ENCODE peak calls at places on chromosomes 5 and 9, in eight cellular contexts. One of them, this sample, is unnamed.

GRCh38 chr9:136951541-136952353 is at the start of gene LCN12:
- DNase-seq in Calu3: no peak
- DNase-seq in lung: no peak
- DNase-seq in AG09319: no peak
- DNase-seq in lower lobe of right lung: peak; percentile 47
- DNase-seq in glutamatergic neuron: peak; percentile 13
- DNase-seq in MCF 10A: no peak
- DNase-seq in tibial artery: no peak
- DNase-seq in this sample: no peak

GRCh38 chr5:95241-95980 is 3.4 kb downstream of the PLEKHG4B start:
- DNase-seq in AG09319: no peak
- DNase-seq in lung: no peak
- DNase-seq in tibial artery: no peak
- DNase-seq in lower lobe of right lung: no peak
- DNase-seq in Calu3: no peak
- DNase-seq in glutamatergic neuron: peak; percentile 7
- DNase-seq in MCF 10A: no peak
- DNase-seq in this sample: no peak

GRCh38 chr5:33531796-33532195 is 91.0 kb downstream of the TARS1 start:
- DNase-seq in MCF 10A: no peak
- DNase-seq in glutamatergic neuron: no peak
- DNase-seq in lower lobe of right lung: no peak
- DNase-seq in AG09319: no peak
- DNase-seq in lung: no peak
- DNase-seq in tibial artery: no peak
- DNase-seq in Calu3: no peak
- DNase-seq in this sample: no peak

GRCh38 chr5:17118631-17119030 is 98.8 kb upstream of the BASP1 start:
- DNase-seq in AG09319: no peak
- DNase-seq in tibial artery: peak; percentile 73
- DNase-seq in glutamatergic neuron: no peak
- DNase-seq in MCF 10A: peak; percentile 87
- DNase-seq in lower lobe of right lung: peak; percentile 68
- DNase-seq in lung: peak; percentile 65
- DNase-seq in Calu3: peak; percentile 61
- DNase-seq in this sample: peak; percentile 95

GRCh38 chr9:751137-752051 is 90.1 kb upstream of the DMRT1 start:
- DNase-seq in AG09319: no peak
- DNase-seq in lower lobe of right lung: no peak
- DNase-seq in Calu3: no peak
- DNase-seq in glutamatergic neuron: no peak
- DNase-seq in lung: peak; percentile 47
- DNase-seq in MCF 10A: no peak
- DNase-seq in tibial artery: peak; percentile 51
- DNase-seq in this sample: peak; percentile 73

GRCh38 chr5:15808577-15808976 is 308.6 kb downstream of the FBXL7 start:
- DNase-seq in MCF 10A: no peak
- DNase-seq in lung: no peak
- DNase-seq in Calu3: no peak
- DNase-seq in AG09319: no peak
- DNase-seq in lower lobe of right lung: no peak
- DNase-seq in tibial artery: no peak
- DNase-seq in glutamatergic neuron: no peak
- DNase-seq in this sample: peak; percentile 50

GRCh38 chr9:18437315-18438200 is 36.4 kb upstream of the ADAMTSL1 start:
- DNase-seq in Calu3: no peak
- DNase-seq in tibial artery: no peak
- DNase-seq in lower lobe of right lung: no peak
- DNase-seq in AG09319: no peak
- DNase-seq in lung: no peak
- DNase-seq in glutamatergic neuron: no peak
- DNase-seq in MCF 10A: no peak
- DNase-seq in this sample: peak; percentile 54

GRCh38 chr9:68883224-68883623 is 130.7 kb downstream of the PRKACG start:
- DNase-seq in Calu3: no peak
- DNase-seq in tibial artery: no peak
- DNase-seq in MCF 10A: no peak
- DNase-seq in glutamatergic neuron: no peak
- DNase-seq in AG09319: no peak
- DNase-seq in lower lobe of right lung: no peak
- DNase-seq in lung: no peak
- DNase-seq in this sample: no peak

GRCh38 chr9:136977223-136978072 is at the start of gene PTGDS:
- DNase-seq in glutamatergic neuron: no peak
- DNase-seq in lower lobe of right lung: no peak
- DNase-seq in MCF 10A: no peak
- DNase-seq in tibial artery: no peak
- DNase-seq in AG09319: no peak
- DNase-seq in Calu3: no peak
- DNase-seq in lung: peak; percentile 56
- DNase-seq in this sample: peak; percentile 92

GRCh38 chr5:179763215-179763945 is 30.4 kb upstream of the LTC4S start:
- DNase-seq in lower lobe of right lung: peak; percentile 60
- DNase-seq in Calu3: peak; percentile 76
- DNase-seq in lung: peak; percentile 64
- DNase-seq in tibial artery: peak; percentile 78
- DNase-seq in glutamatergic neuron: peak; percentile 54
- DNase-seq in AG09319: peak; percentile 49
- DNase-seq in MCF 10A: peak; percentile 88
- DNase-seq in this sample: peak; percentile 88

GRCh38 chr9:134855231-134855899 is 25.2 kb upstream of the FCN2 start:
- DNase-seq in tibial artery: peak; percentile 47
- DNase-seq in glutamatergic neuron: no peak
- DNase-seq in AG09319: no peak
- DNase-seq in Calu3: no peak
- DNase-seq in lower lobe of right lung: peak; percentile 32
- DNase-seq in MCF 10A: no peak
- DNase-seq in lung: no peak
- DNase-seq in this sample: no peak

GRCh38 chr9:29422445-29422844 is 1849.2 kb upstream of the C9orf72 start:
- DNase-seq in lower lobe of right lung: no peak
- DNase-seq in glutamatergic neuron: no peak
- DNase-seq in AG09319: no peak
- DNase-seq in lung: no peak
- DNase-seq in MCF 10A: no peak
- DNase-seq in tibial artery: no peak
- DNase-seq in Calu3: no peak
- DNase-seq in this sample: no peak

GRCh38 chr9:28770226-28770625 is 1196.9 kb upstream of the C9orf72 start:
- DNase-seq in Calu3: no peak
- DNase-seq in AG09319: no peak
- DNase-seq in lung: no peak
- DNase-seq in MCF 10A: no peak
- DNase-seq in tibial artery: no peak
- DNase-seq in lower lobe of right lung: no peak
- DNase-seq in glutamatergic neuron: no peak
- DNase-seq in this sample: no peak

GRCh38 chr5:174418809-174419522 is 305.4 kb upstream of the MSX2 start:
- DNase-seq in AG09319: no peak
- DNase-seq in glutamatergic neuron: no peak
- DNase-seq in Calu3: peak; percentile 21
- DNase-seq in lower lobe of right lung: no peak
- DNase-seq in tibial artery: no peak
- DNase-seq in MCF 10A: no peak
- DNase-seq in lung: no peak
- DNase-seq in this sample: no peak

GRCh38 chr9:127463891-127464290 is 12.6 kb downstream of the LRSAM1 start:
- DNase-seq in MCF 10A: no peak
- DNase-seq in AG09319: no peak
- DNase-seq in tibial artery: no peak
- DNase-seq in lung: no peak
- DNase-seq in glutamatergic neuron: no peak
- DNase-seq in Calu3: no peak
- DNase-seq in lower lobe of right lung: no peak
- DNase-seq in this sample: peak; percentile 66

GRCh38 chr5:150297236-150297890 is 5.3 kb downstream of the ARSI start:
- DNase-seq in MCF 10A: no peak
- DNase-seq in tibial artery: peak; percentile 47
- DNase-seq in AG09319: no peak
- DNase-seq in glutamatergic neuron: no peak
- DNase-seq in lung: no peak
- DNase-seq in lower lobe of right lung: no peak
- DNase-seq in Calu3: no peak
- DNase-seq in this sample: no peak

GRCh38 chr5:119435436-119436132 is 16.7 kb upstream of the HSD17B4 start:
- DNase-seq in lung: peak; percentile 81
- DNase-seq in Calu3: peak; percentile 90
- DNase-seq in AG09319: no peak
- DNase-seq in lower lobe of right lung: peak; percentile 91
- DNase-seq in MCF 10A: peak; percentile 69
- DNase-seq in tibial artery: peak; percentile 72
- DNase-seq in glutamatergic neuron: peak; percentile 63
- DNase-seq in this sample: peak; percentile 79

GRCh38 chr9:92232190-92232589 is 61.3 kb downstream of the IARS1 start:
- DNase-seq in tibial artery: no peak
- DNase-seq in Calu3: no peak
- DNase-seq in lower lobe of right lung: no peak
- DNase-seq in AG09319: no peak
- DNase-seq in lung: no peak
- DNase-seq in glutamatergic neuron: no peak
- DNase-seq in MCF 10A: no peak
- DNase-seq in this sample: no peak

DNA sequence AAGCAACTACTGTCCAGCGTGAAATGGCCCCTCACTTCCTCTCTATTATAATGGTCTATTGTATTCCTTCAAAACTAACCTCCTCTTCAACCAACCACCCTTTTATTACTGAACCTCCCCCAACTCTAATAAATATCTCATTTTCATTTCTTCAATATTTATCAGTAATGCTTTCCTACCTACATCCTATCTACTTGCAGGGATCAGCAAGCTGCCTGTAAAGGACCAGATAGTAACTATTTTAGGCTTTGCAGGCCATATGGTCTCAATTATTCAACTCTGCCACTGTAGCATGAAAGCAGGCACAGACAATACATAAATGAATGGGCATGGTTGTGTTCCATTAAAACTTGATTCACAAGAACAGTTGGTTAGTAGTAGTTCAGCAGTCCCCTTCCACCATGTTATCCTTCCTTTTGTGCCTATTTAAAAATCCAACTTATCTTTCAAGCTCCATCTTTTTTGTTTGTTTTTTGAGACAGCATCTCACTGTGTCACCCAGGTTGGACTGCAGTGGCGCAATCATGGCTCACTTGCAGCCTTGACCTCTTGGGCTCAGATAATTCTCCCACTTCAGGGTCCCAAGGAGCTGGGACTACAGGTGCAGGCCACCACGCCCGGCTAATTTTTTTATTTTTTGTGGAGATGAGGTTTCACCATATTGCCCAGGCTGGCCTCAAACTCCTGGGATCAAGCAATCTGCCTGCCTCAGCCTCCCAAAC is 45.8 kb downstream of the PCDHGC5 start:
- DNase-seq in glutamatergic neuron: no peak
- DNase-seq in Calu3: no peak
- DNase-seq in lower lobe of right lung: no peak
- DNase-seq in lung: no peak
- DNase-seq in MCF 10A: no peak
- DNase-seq in AG09319: no peak
- DNase-seq in tibial artery: no peak
- DNase-seq in this sample: no peak
- TF ChIP-seq CTCF in glutamatergic neuron: no peak
- TF ChIP-seq CTCF in Calu3: no peak
- TF ChIP-seq CTCF in lower lobe of right lung: no peak
- TF ChIP-seq CTCF in lung: no peak
- TF ChIP-seq CTCF in MCF 10A: no peak
- TF ChIP-seq CTCF in AG09319: no peak
- TF ChIP-seq CTCF in tibial artery: no peak
- TF ChIP-seq CTCF in this sample: no peak

DNA sequence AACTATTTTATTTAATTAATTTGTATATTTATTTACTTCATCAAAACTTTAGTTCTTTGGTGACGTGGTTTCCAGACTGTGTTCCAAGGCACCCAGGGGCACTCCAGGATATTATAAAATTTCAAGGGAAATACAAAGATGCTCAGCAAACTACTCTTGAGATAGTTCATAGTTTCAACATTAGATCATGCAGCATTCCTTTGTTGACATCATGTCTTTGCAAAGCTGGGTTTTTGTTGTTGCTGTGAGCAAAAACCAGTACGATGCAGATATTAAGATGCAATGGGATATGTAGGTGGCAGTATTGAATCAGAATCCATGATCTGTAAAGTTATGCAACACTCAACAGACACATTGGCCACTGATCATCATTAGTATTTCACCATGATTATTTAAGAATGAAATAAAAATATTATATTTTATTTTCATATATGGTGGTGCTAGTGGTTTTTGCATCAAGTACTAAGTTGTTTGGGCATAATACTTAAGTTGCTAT is 219.7 kb downstream of the ADCY2 start:
- DNase-seq in MCF 10A: no peak
- DNase-seq in glutamatergic neuron: no peak
- DNase-seq in Calu3: no peak
- DNase-seq in lung: no peak
- DNase-seq in tibial artery: no peak
- DNase-seq in AG09319: no peak
- DNase-seq in lower lobe of right lung: no peak
- DNase-seq in this sample: peak; percentile 21
- TF ChIP-seq CTCF in MCF 10A: no peak
- TF ChIP-seq CTCF in glutamatergic neuron: no peak
- TF ChIP-seq CTCF in Calu3: no peak
- TF ChIP-seq CTCF in lung: no peak
- TF ChIP-seq CTCF in tibial artery: no peak
- TF ChIP-seq CTCF in AG09319: no peak
- TF ChIP-seq CTCF in lower lobe of right lung: no peak
- TF ChIP-seq CTCF in this sample: no peak

DNA sequence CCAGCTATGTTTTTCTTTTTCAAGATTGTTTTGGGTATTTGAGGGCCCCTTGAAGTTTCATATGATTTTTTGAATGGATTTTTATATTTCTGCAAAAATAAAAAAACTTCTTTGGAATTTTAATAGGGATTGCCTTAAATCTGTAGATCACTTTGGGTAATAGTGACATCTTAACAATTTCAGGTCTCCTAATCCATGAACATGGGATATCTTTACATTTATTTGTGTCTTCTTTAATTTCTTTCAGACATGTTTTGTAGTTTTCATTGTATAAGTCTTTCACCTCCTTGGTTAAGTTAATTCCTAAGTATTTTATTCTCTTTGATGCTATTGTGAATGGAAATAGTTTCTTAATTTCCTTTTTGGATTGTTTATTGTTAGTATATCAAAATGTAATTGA is 79.1 kb downstream of the PPIC start:
- DNase-seq in MCF 10A: no peak
- DNase-seq in lung: no peak
- DNase-seq in AG09319: no peak
- DNase-seq in lower lobe of right lung: no peak
- DNase-seq in tibial artery: no peak
- DNase-seq in glutamatergic neuron: no peak
- DNase-seq in Calu3: no peak
- DNase-seq in this sample: no peak
- TF ChIP-seq CTCF in MCF 10A: no peak
- TF ChIP-seq CTCF in lung: no peak
- TF ChIP-seq CTCF in AG09319: no peak
- TF ChIP-seq CTCF in lower lobe of right lung: no peak
- TF ChIP-seq CTCF in tibial artery: no peak
- TF ChIP-seq CTCF in glutamatergic neuron: no peak
- TF ChIP-seq CTCF in Calu3: no peak
- TF ChIP-seq CTCF in this sample: no peak

DNA sequence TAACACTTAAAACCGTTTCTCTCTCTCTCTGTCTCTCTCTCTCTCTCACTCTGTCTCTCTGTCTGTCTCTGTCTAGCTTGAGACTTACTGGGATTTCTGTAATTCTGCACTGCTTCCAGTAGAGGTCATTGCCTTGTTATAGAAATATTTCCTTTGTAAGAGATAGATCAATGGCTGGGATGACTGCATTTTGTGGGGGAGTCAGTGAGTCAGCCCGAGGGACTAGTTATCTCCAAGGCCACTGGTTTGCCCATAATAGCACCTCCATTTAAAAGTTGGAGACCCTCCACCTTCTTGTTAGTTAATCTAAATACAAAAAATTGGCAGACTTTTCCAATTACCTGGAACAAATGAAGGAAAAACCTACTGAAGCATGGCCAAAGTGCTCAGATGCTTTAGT is 547.2 kb downstream of the LRRC70 start:
- DNase-seq in glutamatergic neuron: no peak
- DNase-seq in tibial artery: no peak
- DNase-seq in MCF 10A: peak; percentile 59
- DNase-seq in lower lobe of right lung: no peak
- DNase-seq in AG09319: no peak
- DNase-seq in Calu3: peak; percentile 14
- DNase-seq in lung: no peak
- DNase-seq in this sample: peak; percentile 69
- TF ChIP-seq CTCF in glutamatergic neuron: peak; percentile 26
- TF ChIP-seq CTCF in tibial artery: peak; percentile 17
- TF ChIP-seq CTCF in MCF 10A: peak; percentile 50
- TF ChIP-seq CTCF in lower lobe of right lung: peak; percentile 44
- TF ChIP-seq CTCF in AG09319: peak; percentile 59
- TF ChIP-seq CTCF in Calu3: peak; percentile 40
- TF ChIP-seq CTCF in lung: no peak
- TF ChIP-seq CTCF in this sample: peak; percentile 71

This sample was measured in choroid plexus epithelial cell.